ENCODE peak calls at places on chromosomes 6 and 20, in nine cellular contexts. L, Y, Z, P, B, J, G, D and M are unnamed samples.

GRCh38 chr6:68192988-68193387 is 442.1 kb upstream of the ADGRB3 start:
- DNase-seq in L (no peak), Y (no peak), Z (no peak), P (no peak), B (no peak), J (no peak), G (no peak), D (no peak), M (no peak)

GRCh38 chr6:78530208-78530607 is 337.1 kb upstream of the IRAK1BP1 start:
- DNase-seq in L (no peak), Y (no peak), Z (no peak), P (no peak), B (no peak), J (no peak), G (no peak), D (no peak), M (no peak)

GRCh38 chr20:56371977-56372376 is 13.2 kb downstream of the FAM210B start:
- DNase-seq in L (no peak), Y (no peak), Z (no peak), P (no peak), B (no peak), J (no peak), G (no peak), D (no peak), M (no peak)

GRCh38 chr20:41392871-41393704 is 26.5 kb upstream of the EMILIN3 start:
- DNase-seq in L (peak), Y (peak), Z (no peak), P (no peak), B (no peak), J (no peak), G (peak), D (no peak), M (no peak)

GRCh38 chr6:50707191-50707590 is 6.1 kb upstream of the TFAP2D start:
- DNase-seq in L (no peak), Y (no peak), Z (no peak), P (no peak), B (no peak), J (no peak), G (no peak), D (no peak), M (no peak)

GRCh38 chr20:55348201-55348600 is 657.1 kb downstream of the CBLN4 start:
- DNase-seq in L (no peak), Y (no peak), Z (no peak), P (no peak), B (no peak), J (no peak), G (no peak), D (no peak), M (no peak)

GRCh38 chr20:5996765-5997164 is 46.3 kb downstream of the MCM8 start:
- DNase-seq in L (no peak), Y (no peak), Z (peak), P (no peak), B (peak), J (no peak), G (no peak), D (no peak), M (no peak)

GRCh38 chr6:139942333-139942732 is 567.9 kb upstream of the CITED2 start:
- DNase-seq in L (no peak), Y (no peak), Z (no peak), P (no peak), B (no peak), J (no peak), G (no peak), D (no peak), M (no peak)

GRCh38 chr6:47633141-47633540 is 65.2 kb upstream of the ADGRF4 start:
- DNase-seq in L (no peak), Y (no peak), Z (no peak), P (no peak), B (no peak), J (no peak), G (peak), D (peak), M (no peak)

GRCh38 chr6:130020106-130020851 is 1.9 kb downstream of the L3MBTL3 start:
- DNase-seq in L (peak), Y (peak), Z (no peak), P (no peak), B (peak), J (no peak), G (peak), D (peak), M (peak)

GRCh38 chr6:111759836-111760785 is 113.1 kb downstream of the FYN start:
- DNase-seq in L (peak), Y (no peak), Z (no peak), P (no peak), B (no peak), J (no peak), G (peak), D (no peak), M (peak)

GRCh38 chr6:111551521-111552231 is 54.0 kb downstream of the TRAF3IP2 start:
- DNase-seq in L (no peak), Y (peak), Z (no peak), P (no peak), B (peak), J (peak), G (no peak), D (peak), M (peak)

GRCh38 chr6:6605873-6606272 is 17.4 kb downstream of the LY86 start:
- DNase-seq in L (no peak), Y (no peak), Z (no peak), P (no peak), B (no peak), J (no peak), G (no peak), D (no peak), M (no peak)

GRCh38 chr6:148997863-148998262 is 251.0 kb downstream of the UST start:
- DNase-seq in L (no peak), Y (no peak), Z (no peak), P (no peak), B (no peak), J (no peak), G (no peak), D (no peak), M (no peak)

GRCh38 chr6:130967502-130968469 is 95.3 kb downstream of the EPB41L2 start:
- DNase-seq in L (no peak), Y (no peak), Z (no peak), P (no peak), B (no peak), J (no peak), G (no peak), D (peak), M (no peak)

GRCh38 chr20:19314619-19315018 is 102.2 kb downstream of the SLC24A3 start:
- DNase-seq in L (no peak), Y (no peak), Z (no peak), P (no peak), B (no peak), J (no peak), G (no peak), D (no peak), M (no peak)

GRCh38 chr6:149961728-149962425 is 1.9 kb upstream of the ULBP1 start:
- DNase-seq in L (no peak), Y (no peak), Z (no peak), P (no peak), B (no peak), J (no peak), G (peak), D (peak), M (no peak)

GRCh38 chr6:10425177-10425972 is 10.5 kb upstream of the TFAP2A start:
- DNase-seq in L (no peak), Y (no peak), Z (no peak), P (no peak), B (no peak), J (no peak), G (no peak), D (no peak), M (no peak)

GRCh38 chr6:44053760-44054556 is 73.3 kb downstream of the MRPL14 start:
- DNase-seq in L (no peak), Y (no peak), Z (no peak), P (no peak), B (no peak), J (no peak), G (no peak), D (no peak), M (no peak)

GRCh38 chr6:81786159-81786558 is 33.7 kb upstream of the TENT5A start:
- DNase-seq in L (no peak), Y (no peak), Z (no peak), P (no peak), B (no peak), J (no peak), G (no peak), D (no peak), M (no peak)

GRCh38 chr6:168307011-168307694 is 12.4 kb downstream of the DACT2 start:
- DNase-seq in L (no peak), Y (no peak), Z (no peak), P (no peak), B (no peak), J (no peak), G (no peak), D (no peak), M (peak)

GRCh38 chr6:134267917-134268361 is 50.0 kb downstream of the SGK1 start:
- DNase-seq in L (no peak), Y (no peak), Z (no peak), P (peak), B (peak), J (peak), G (no peak), D (no peak), M (no peak)

GRCh38 chr20:58131581-58132142 is 96.8 kb downstream of the ANKRD60 start:
- DNase-seq in L (peak), Y (no peak), Z (no peak), P (no peak), B (no peak), J (peak), G (no peak), D (no peak), M (no peak)

GRCh38 chr20:53800883-53801604 is 207.4 kb upstream of the ZNF217 start:
- DNase-seq in L (no peak), Y (peak), Z (no peak), P (no peak), B (peak), J (peak), G (no peak), D (peak), M (no peak)

GRCh38 chr6:154392561-154392960 is 36.0 kb upstream of the IPCEF1 start:
- DNase-seq in L (no peak), Y (no peak), Z (no peak), P (no peak), B (no peak), J (no peak), G (no peak), D (no peak), M (no peak)

GRCh38 chr20:9253140-9253539 is 184.3 kb downstream of the PLCB4 start:
- DNase-seq in L (no peak), Y (no peak), Z (no peak), P (no peak), B (no peak), J (no peak), G (no peak), D (no peak), M (no peak)

GRCh38 chr20:45088247-45088646 is 12.7 kb downstream of the KCNS1 start:
- DNase-seq in L (no peak), Y (no peak), Z (no peak), P (no peak), B (no peak), J (no peak), G (no peak), D (no peak), M (no peak)

GRCh38 chr6:31718294-31718693 is 3.1 kb downstream of the LY6G6D start:
- DNase-seq in L (no peak), Y (peak), Z (no peak), P (no peak), B (peak), J (no peak), G (no peak), D (no peak), M (peak)

GRCh38 chr20:50193851-50194830 is 3.5 kb downstream of the CEBPB start:
- DNase-seq in L (peak), Y (no peak), Z (no peak), P (no peak), B (no peak), J (no peak), G (no peak), D (no peak), M (peak)

GRCh38 chr6:168189679-168190405 is 110.8 kb upstream of the FRMD1 start:
- DNase-seq in L (peak), Y (peak), Z (no peak), P (no peak), B (no peak), J (no peak), G (no peak), D (no peak), M (peak)

GRCh38 chr6:134235937-134236751 is 81.8 kb downstream of the SGK1 start:
- DNase-seq in L (no peak), Y (no peak), Z (peak), P (no peak), B (no peak), J (no peak), G (no peak), D (peak), M (no peak)

GRCh38 chr6:4812068-4812467 is 35.9 kb downstream of the CDYL start:
- DNase-seq in L (no peak), Y (no peak), Z (no peak), P (no peak), B (no peak), J (no peak), G (no peak), D (no peak), M (no peak)

GRCh38 chr20:24863356-24863755 is 85.7 kb upstream of the CST7 start:
- DNase-seq in L (no peak), Y (no peak), Z (no peak), P (no peak), B (no peak), J (no peak), G (no peak), D (no peak), M (no peak)

GRCh38 chr20:21006611-21007010 is 99.5 kb downstream of the LINC00237 start:
- DNase-seq in L (no peak), Y (no peak), Z (no peak), P (no peak), B (no peak), J (no peak), G (no peak), D (no peak), M (no peak)

GRCh38 chr6:16438677-16439615 is 200.6 kb downstream of the GMPR start:
- DNase-seq in L (no peak), Y (no peak), Z (peak), P (no peak), B (no peak), J (no peak), G (no peak), D (peak), M (no peak)

GRCh38 chr6:43506667-43507471 is 3.3 kb downstream of the LRRC73 start:
- DNase-seq in L (peak), Y (peak), Z (peak), P (peak), B (peak), J (peak), G (peak), D (peak), M (no peak)

GRCh38 chr6:3825851-3826581 is 23.2 kb upstream of the FAM50B start:
- DNase-seq in L (peak), Y (peak), Z (no peak), P (no peak), B (peak), J (peak), G (peak), D (no peak), M (peak)

GRCh38 chr6:142821860-142822259 is 123.1 kb downstream of the HIVEP2 start:
- DNase-seq in L (no peak), Y (no peak), Z (no peak), P (no peak), B (no peak), J (no peak), G (no peak), D (no peak), M (no peak)

GRCh38 chr20:57097245-57097935 is 169.1 kb downstream of the BMP7 start:
- DNase-seq in L (no peak), Y (no peak), Z (no peak), P (no peak), B (no peak), J (no peak), G (no peak), D (no peak), M (no peak)

GRCh38 chr20:43981535-43981934 is 66.9 kb downstream of the TOX2 start:
- DNase-seq in L (no peak), Y (no peak), Z (no peak), P (no peak), B (no peak), J (no peak), G (no peak), D (no peak), M (no peak)

GRCh38 chr6:35181313-35181932 is 32.3 kb upstream of the SCUBE3 start:
- DNase-seq in L (peak), Y (no peak), Z (no peak), P (no peak), B (no peak), J (no peak), G (no peak), D (no peak), M (peak)

GRCh38 chr6:35184580-35185301 is 29.0 kb upstream of the SCUBE3 start:
- DNase-seq in L (no peak), Y (no peak), Z (no peak), P (no peak), B (no peak), J (no peak), G (no peak), D (no peak), M (no peak)

GRCh38 chr6:35183935-35184334 is 29.8 kb upstream of the SCUBE3 start:
- DNase-seq in L (no peak), Y (no peak), Z (no peak), P (no peak), B (no peak), J (no peak), G (no peak), D (peak), M (no peak)

GRCh38 chr6:35181933-35182612 is 31.7 kb upstream of the SCUBE3 start:
- DNase-seq in L (peak), Y (peak), Z (no peak), P (no peak), B (peak), J (no peak), G (peak), D (no peak), M (peak)

DNA sequence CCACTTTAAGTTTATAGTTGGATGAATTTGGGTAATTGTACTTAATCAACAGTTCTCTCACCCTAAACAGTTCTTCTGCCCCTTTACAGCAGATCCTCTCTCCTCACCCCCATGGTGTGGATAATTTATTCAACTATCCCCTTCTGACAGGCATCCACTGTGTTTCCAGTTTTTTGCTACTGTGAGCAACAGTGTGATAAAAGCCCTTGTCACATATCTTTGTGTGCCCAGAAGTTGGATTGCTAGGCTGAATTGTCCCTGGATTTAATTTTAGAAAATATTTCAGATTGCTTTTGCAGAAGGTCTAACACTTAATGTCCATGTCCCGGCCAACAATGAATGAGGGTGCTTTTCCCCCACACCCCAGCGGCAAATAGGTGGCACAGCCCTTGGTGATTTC is 30.5 kb upstream of the SCUBE3 start:
- DNase-seq in L (no peak), Y (no peak), Z (no peak), P (no peak), B (no peak), J (no peak), G (no peak), D (no peak), M (no peak)
- TF ChIP-seq EP300 in L (no peak), Y (no peak), Z (no peak), P (no peak), B (no peak), J (no peak), G (no peak), D (no peak), M (no peak)

GRCh38 chr6:73309534-73309783 is 44.6 kb downstream of the DPPA5 start:
- DNase-seq in L (no peak), Y (no peak), Z (no peak), P (no peak), B (no peak), J (no peak), G (no peak), D (no peak), M (no peak)

GRCh38 chr6:73314577-73315492 is 39.2 kb downstream of the DPPA5 start:
- DNase-seq in L (no peak), Y (no peak), Z (no peak), P (no peak), B (no peak), J (no peak), G (no peak), D (no peak), M (no peak)

GRCh38 chr6:73308712-73309533 is 45.2 kb downstream of the DPPA5 start:
- DNase-seq in L (no peak), Y (no peak), Z (no peak), P (no peak), B (no peak), J (no peak), G (no peak), D (peak), M (no peak)

DNA sequence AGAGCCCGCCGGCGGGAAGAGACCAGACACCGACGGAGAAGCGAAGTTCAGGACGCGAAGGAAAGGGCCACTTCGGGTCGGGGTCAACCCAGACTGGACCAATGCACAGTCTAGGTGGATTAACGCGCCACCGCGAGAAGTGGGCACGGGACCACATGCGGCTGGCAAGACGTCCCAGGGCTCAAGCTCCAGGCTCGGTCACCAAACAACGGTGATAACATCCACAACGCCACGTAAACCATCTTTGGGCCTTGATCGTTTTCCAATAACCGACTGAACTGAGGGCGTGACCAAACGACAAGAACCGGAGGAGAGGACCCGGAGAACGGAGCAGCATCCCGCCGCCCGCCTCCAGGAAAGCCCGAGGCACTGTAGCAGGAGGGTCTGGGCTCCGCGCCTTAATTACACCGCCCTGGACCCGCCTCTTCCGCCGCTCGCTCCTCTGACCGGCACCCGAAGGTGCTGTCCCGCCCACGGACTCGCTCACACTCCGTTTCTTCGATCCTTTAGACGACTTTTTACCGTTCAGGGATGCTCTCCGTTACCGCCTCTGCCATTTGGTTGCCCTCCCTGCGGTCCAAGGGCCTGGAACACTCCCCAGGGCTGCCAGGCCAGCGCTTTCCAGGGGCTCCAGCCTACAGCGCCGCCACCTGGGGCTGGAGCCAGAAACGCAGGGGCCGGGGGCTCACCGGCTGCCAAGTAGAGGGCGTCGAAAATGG is 44.1 kb downstream of the DPPA5 start:
- DNase-seq in L (peak), Y (peak), Z (no peak), P (no peak), B (peak), J (no peak), G (peak), D (peak), M (peak)
- TF ChIP-seq POLR2AphosphoS5 in L (no peak), Y (peak), Z (peak), P (no peak), B (peak), J (no peak), G (peak), D (peak), M (peak)

DNA sequence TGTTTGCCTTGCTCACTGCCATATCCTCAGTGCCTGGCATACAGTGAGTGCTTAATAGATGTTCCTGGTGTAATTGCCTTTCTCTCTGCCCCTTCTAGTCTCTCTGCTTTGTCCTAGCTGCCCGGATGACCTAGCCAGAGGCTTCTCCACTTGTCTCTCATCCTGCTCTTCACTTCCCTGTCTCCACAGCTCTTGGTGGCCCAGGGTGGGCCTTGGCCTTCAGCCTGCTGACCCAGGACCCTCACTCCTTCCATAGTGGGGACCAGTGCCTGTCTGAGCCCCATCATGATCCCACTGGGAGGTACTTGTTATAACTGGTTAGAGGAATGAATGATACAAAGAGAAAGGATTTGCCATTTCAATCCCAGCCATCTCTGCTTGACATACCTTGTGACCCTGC is 49.2 kb upstream of the BLCAP start:
- DNase-seq in L (peak), Y (no peak), Z (no peak), P (no peak), B (no peak), J (no peak), G (no peak), D (no peak), M (no peak)
- TF ChIP-seq EP300 in L (no peak), Y (no peak), Z (no peak), P (no peak), B (no peak), J (no peak), G (no peak), D (no peak), M (no peak)

GRCh38 chr6:169725270-169726048 is 1.2 kb upstream of the PHF10 start:
- DNase-seq in L (peak), Y (peak), Z (no peak), P (no peak), B (peak), J (peak), G (peak), D (peak), M (peak)

GRCh38 chr6:169724554-169725269 is 412 bp upstream of the PHF10 start:
- DNase-seq in L (peak), Y (peak), Z (no peak), P (no peak), B (peak), J (peak), G (peak), D (no peak), M (peak)

GRCh38 chr6:169722362-169723199 is 1.7 kb downstream of the PHF10 start:
- DNase-seq in L (peak), Y (peak), Z (no peak), P (no peak), B (peak), J (peak), G (peak), D (peak), M (peak)

GRCh38 chr6:169723991-169724553 is at the start of gene PHF10:
- DNase-seq in L (no peak), Y (peak), Z (no peak), P (no peak), B (peak), J (no peak), G (peak), D (peak), M (peak)

GRCh38 chr6:169723200-169723909 is 945 bp downstream of the PHF10 start:
- DNase-seq in L (peak), Y (peak), Z (no peak), P (no peak), B (peak), J (peak), G (peak), D (peak), M (peak)
- TF ChIP-seq POLR2AphosphoS5 in L (no peak), Y (peak), Z (no peak), P (no peak), B (peak), J (no peak), G (no peak), D (peak), M (peak)